ENCODE peak calls at places on chromosomes 7 and 10, in four cellular contexts. J is stimulated activated CD4-positive, alpha-beta T cell treated with anti-CD3 and anti-CD28 coated beads, Interleukin-12 subunit alpha, Interleukin-12 subunit beta, amount 100 ng/mL, for 4 hours; A is Ammon's horn; M is SK-MEL-5. I is an unnamed sample.

GRCh38 chr7:104943502-104944343 is 70.3 kb upstream of the KMT2E start:
- DNase-seq in A (no peak), J (peak), M (peak), I (peak)

GRCh38 chr7:116948934-116949333 is 4.4 kb upstream of the ST7 start:
- DNase-seq in A (no peak), J (no peak), M (no peak), I (no peak)

GRCh38 chr10:119306514-119306951 is 99.2 kb downstream of the GRK5 start:
- DNase-seq in A (no peak), M (no peak), J (peak), I (peak)

GRCh38 chr7:158374586-158374985 is 213.0 kb downstream of the PTPRN2 start:
- DNase-seq in M (peak), J (no peak), A (no peak), I (no peak)

GRCh38 chr7:138407792-138408191 is 52.3 kb upstream of the TRIM24 start:
- DNase-seq in J (no peak), M (no peak), A (no peak), I (no peak)

GRCh38 chr7:103391976-103392375 is 44.5 kb downstream of the PSMC2 start:
- DNase-seq in J (no peak), A (no peak), M (no peak), I (no peak)

GRCh38 chr10:69100136-69100872 is 12.4 kb downstream of the SRGN start:
- DNase-seq in J (no peak), M (no peak), A (no peak), I (no peak)

GRCh38 chr10:132229834-132230556 is 43.2 kb downstream of the DPYSL4 start:
- DNase-seq in A (no peak), J (peak), M (no peak), I (peak)

GRCh38 chr10:97543025-97543546 is 29.5 kb upstream of the ANKRD2 start:
- DNase-seq in A (peak), M (peak), J (peak), I (peak)

GRCh38 chr7:130825819-130826218 is 91.8 kb upstream of the KLF14 start:
- DNase-seq in J (no peak), A (no peak), M (no peak), I (no peak)

GRCh38 chr10:71618176-71618575 is 101.4 kb downstream of the C10orf105 start:
- DNase-seq in A (no peak), J (no peak), M (no peak), I (no peak)

GRCh38 chr7:97016392-97017196 is 8.0 kb downstream of the DLX5 start:
- DNase-seq in J (no peak), M (no peak), A (no peak), I (no peak)

GRCh38 chr7:36712015-36712414 is 12.3 kb downstream of the AOAH start:
- DNase-seq in J (no peak), A (no peak), M (no peak), I (no peak)

GRCh38 chr7:37433166-37433565 is 15.5 kb downstream of the ELMO1 start:
- DNase-seq in A (no peak), J (no peak), M (peak), I (no peak)

GRCh38 chr7:102049765-102050164 is 232.3 kb downstream of the CUX1 start:
- DNase-seq in A (no peak), J (no peak), M (no peak), I (no peak)

I was measured in activated naive CD4-positive, alpha-beta T cell treated with Interleukin-2 at 50 U/mL for 16 hours.